ENCODE peak calls at places on chromosomes 5 and 9, in nine cellular contexts. N is anterior cingulate cortex; G is stimulated activated CD4-positive, alpha-beta T cell treated with anti-CD3 and anti-CD28 coated beads, Interleukin-12 subunit alpha, Interleukin-12 subunit beta, amount 100 ng/mL, for 48 hours; O is iPS-NIHi11; A is activated CD8-positive, alpha-beta T cell treated with anti-CD3 and anti-CD28 coated beads for 36 hours; P is uterus; F is GOT3; T is RPMI7951; B is T follicular helper cell. L is an unnamed sample.

GRCh38 chr5:151284392-151284967 is 19.1 kb downstream of the SLC36A3 start:
- DNase-seq in N (no peak), G (peak), O (peak), A (peak), P (no peak), F (no peak), T (no peak), B (no peak), L (no peak)

GRCh38 chr5:17037751-17038150 is 101.7 kb upstream of the MYO10 start:
- DNase-seq in N (no peak), G (no peak), O (no peak), A (no peak), P (no peak), F (no peak), T (peak), B (no peak), L (no peak)

GRCh38 chr5:66653380-66653779 is 57.2 kb downstream of the MAST4 start:
- DNase-seq in N (no peak), G (no peak), O (no peak), A (no peak), P (no peak), F (peak), T (peak), B (no peak), L (no peak)

GRCh38 chr9:35162605-35163315 is 951 bp downstream of the UNC13B start:
- DNase-seq in N (no peak), G (no peak), O (no peak), A (no peak), P (no peak), F (no peak), T (no peak), B (no peak), L (no peak)

GRCh38 chr9:117523531-117524153 is 108.8 kb upstream of the ASTN2 start:
- DNase-seq in N (no peak), G (no peak), O (no peak), A (no peak), P (no peak), F (no peak), T (no peak), B (no peak), L (no peak)

GRCh38 chr5:126683912-126684311 is 83.2 kb downstream of the PHAX start:
- DNase-seq in N (no peak), G (no peak), O (no peak), A (no peak), P (no peak), F (no peak), T (peak), B (no peak), L (no peak)

GRCh38 chr9:70421272-70422180 is 7.1 kb upstream of the KLF9 start:
- DNase-seq in N (peak), G (no peak), O (no peak), A (peak), P (peak), F (no peak), T (no peak), B (peak), L (no peak)

GRCh38 chr5:61313960-61314681 is 17.9 kb upstream of the ZSWIM6 start:
- DNase-seq in N (no peak), G (no peak), O (no peak), A (no peak), P (no peak), F (peak), T (peak), B (no peak), L (no peak)

GRCh38 chr9:112846528-112847488 is 43.9 kb downstream of the SLC46A2 start:
- DNase-seq in N (no peak), G (no peak), O (no peak), A (no peak), P (no peak), F (no peak), T (peak), B (no peak), L (no peak)

GRCh38 chr5:39009981-39010380 is 64.2 kb downstream of the RICTOR start:
- DNase-seq in N (no peak), G (no peak), O (no peak), A (no peak), P (no peak), F (no peak), T (no peak), B (no peak), L (no peak)

GRCh38 chr5:114101153-114101552 is 260.7 kb upstream of the KCNN2 start:
- DNase-seq in N (no peak), G (peak), O (peak), A (peak), P (no peak), F (no peak), T (peak), B (no peak), L (no peak)

GRCh38 chr5:53679261-53679660 is 118.8 kb downstream of the NDUFS4 start:
- DNase-seq in N (no peak), G (no peak), O (no peak), A (no peak), P (no peak), F (no peak), T (no peak), B (no peak), L (no peak)

GRCh38 chr9:15277400-15278137 is 29.4 kb downstream of the TTC39B start:
- DNase-seq in N (peak), G (no peak), O (no peak), A (no peak), P (no peak), F (no peak), T (peak), B (no peak), L (no peak)

GRCh38 chr5:172758077-172758835 is 12.7 kb downstream of the DUSP1 start:
- DNase-seq in N (no peak), G (no peak), O (peak), A (no peak), P (peak), F (peak), T (peak), B (no peak), L (no peak)

GRCh38 chr9:94256007-94256406 is 3.1 kb upstream of the ZNF169 start:
- DNase-seq in N (no peak), G (no peak), O (no peak), A (no peak), P (no peak), F (no peak), T (no peak), B (no peak), L (no peak)

GRCh38 chr9:129623331-129623730 is 2.4 kb upstream of the C9orf50 start:
- DNase-seq in N (no peak), G (no peak), O (no peak), A (no peak), P (no peak), F (no peak), T (no peak), B (no peak), L (no peak)

GRCh38 chr5:158754018-158754514 is 345.6 kb downstream of the EBF1 start:
- DNase-seq in N (no peak), G (no peak), O (no peak), A (no peak), P (no peak), F (no peak), T (no peak), B (no peak), L (no peak)

GRCh38 chr5:50440651-50441478 is at the start of gene EMB:
- DNase-seq in N (peak), G (peak), O (peak), A (peak), P (no peak), F (no peak), T (peak), B (peak), L (peak)

GRCh38 chr9:33260372-33260771 is 4.1 kb downstream of the BAG1 start:
- DNase-seq in N (no peak), G (no peak), O (no peak), A (no peak), P (no peak), F (no peak), T (no peak), B (no peak), L (no peak)

GRCh38 chr9:21996438-21996837 is 1.8 kb downstream of the CDKN2B-AS1 start:
- DNase-seq in N (no peak), G (no peak), O (peak), A (no peak), P (no peak), F (no peak), T (no peak), B (no peak), L (no peak)

GRCh38 chr9:93107151-93107824 is 11.3 kb downstream of the CARD19 start:
- DNase-seq in N (no peak), G (no peak), O (peak), A (no peak), P (peak), F (no peak), T (no peak), B (no peak), L (no peak)

GRCh38 chr5:154176191-154176590 is 14.3 kb upstream of the GALNT10 start:
- DNase-seq in N (no peak), G (no peak), O (no peak), A (no peak), P (no peak), F (no peak), T (peak), B (no peak), L (no peak)

GRCh38 chr5:153974131-153974812 is 64.4 kb downstream of the FAM114A2 start:
- DNase-seq in N (no peak), G (peak), O (peak), A (peak), P (no peak), F (no peak), T (peak), B (no peak), L (no peak)

GRCh38 chr9:97985058-97985861 is 2.1 kb downstream of the ANP32B start:
- DNase-seq in N (no peak), G (no peak), O (no peak), A (peak), P (no peak), F (no peak), T (peak), B (peak), L (no peak)

GRCh38 chr5:90446961-90447360 is 27.6 kb downstream of the MBLAC2 start:
- DNase-seq in N (no peak), G (no peak), O (no peak), A (no peak), P (no peak), F (no peak), T (no peak), B (no peak), L (no peak)

GRCh38 chr5:164230341-164230740 is 724.9 kb downstream of the MAT2B start:
- DNase-seq in N (no peak), G (no peak), O (no peak), A (no peak), P (no peak), F (no peak), T (no peak), B (no peak), L (no peak)

GRCh38 chr9:136623016-136623848 is 39.5 kb upstream of the EGFL7 start:
- DNase-seq in N (no peak), G (no peak), O (no peak), A (no peak), P (no peak), F (no peak), T (no peak), B (no peak), L (no peak)

GRCh38 chr5:163540711-163541110 is 35.3 kb downstream of the MAT2B start:
- DNase-seq in N (no peak), G (no peak), O (no peak), A (no peak), P (no peak), F (no peak), T (no peak), B (no peak), L (no peak)

GRCh38 chr9:116286287-116286686 is 132.7 kb downstream of the PAPPA start:
- DNase-seq in N (no peak), G (no peak), O (peak), A (no peak), P (no peak), F (no peak), T (no peak), B (no peak), L (no peak)

GRCh38 chr9:86521936-86522335 is 167.7 kb upstream of the TUT7 start:
- DNase-seq in N (no peak), G (no peak), O (no peak), A (no peak), P (no peak), F (no peak), T (no peak), B (no peak), L (no peak)

GRCh38 chr5:124849774-124850173 is 103.3 kb upstream of the ZNF608 start:
- DNase-seq in N (no peak), G (no peak), O (no peak), A (no peak), P (no peak), F (no peak), T (no peak), B (no peak), L (no peak)

GRCh38 chr9:107378031-107378430 is 95.0 kb downstream of the RAD23B start:
- DNase-seq in N (no peak), G (no peak), O (no peak), A (no peak), P (no peak), F (no peak), T (no peak), B (no peak), L (no peak)

GRCh38 chr9:111914749-111915424 is 18.3 kb downstream of the UGCG start:
- DNase-seq in N (no peak), G (no peak), O (no peak), A (no peak), P (no peak), F (no peak), T (peak), B (no peak), L (no peak)

GRCh38 chr5:33601881-33602280 is 161.1 kb downstream of the TARS1 start:
- DNase-seq in N (no peak), G (no peak), O (peak), A (no peak), P (no peak), F (no peak), T (no peak), B (no peak), L (no peak)

GRCh38 chr9:135423725-135424124 is 55.9 kb upstream of the PPP1R26 start:
- DNase-seq in N (no peak), G (no peak), O (no peak), A (no peak), P (no peak), F (no peak), T (no peak), B (no peak), L (no peak)

GRCh38 chr9:94554439-94555331 is at the start of gene PCAT7:
- DNase-seq in N (no peak), G (peak), O (peak), A (peak), P (no peak), F (no peak), T (peak), B (no peak), L (peak)

L was measured in mesothelial cell of epicardium.